ENCODE peak calls at places on chromosomes 7 and 10, in six cellular contexts. Y is upper lobe of right lung; K is CD8-positive, alpha-beta T cell; I is cardiac muscle cell; A is pancreas; M is left ventricle myocardium inferior. U is an unnamed sample.
A peak's percentile ranks its signal among the peaks of the same experiment; 100 is the strongest.

GRCh38 chr7:80923211-80923612 is 4.4 kb upstream of the SEMA3C start:
- DNase-seq in K (no peak), A (no peak), Y (no peak), M (no peak), I (no peak), U (no peak)

GRCh38 chr7:128860158-128861073 is 2.2 kb upstream of the ATP6V1F start:
- DNase-seq in M (no peak), Y (no peak), A (no peak), I (peak; percentile 63), K (no peak), U (no peak)

GRCh38 chr7:14321947-14322346 is 332.5 kb upstream of the ETV1 start:
- DNase-seq in M (no peak), I (no peak), A (peak; percentile 40), Y (no peak), K (no peak), U (no peak)

GRCh38 chr7:43053968-43054367 is 58.5 kb upstream of the HECW1 start:
- DNase-seq in M (no peak), A (no peak), I (no peak), Y (no peak), K (no peak), U (no peak)

GRCh38 chr10:46285966-46286620 is 704 bp upstream of the ANTXRL start:
- DNase-seq in M (no peak), K (no peak), A (no peak), Y (peak; percentile 31), I (no peak), U (no peak)

GRCh38 chr7:91435386-91436059 is 171.3 kb downstream of the FZD1 start:
- DNase-seq in I (peak; percentile 3), A (no peak), Y (no peak), M (no peak), K (no peak), U (no peak)

GRCh38 chr7:88357794-88358533 is 51.3 kb upstream of the STEAP4 start:
- DNase-seq in I (peak; percentile 17), M (no peak), K (no peak), A (no peak), Y (no peak), U (no peak)

GRCh38 chr7:159042084-159042483 is 102.6 kb downstream of the VIPR2 start:
- DNase-seq in A (no peak), I (no peak), Y (no peak), M (no peak), K (peak; percentile 1), U (no peak)

GRCh38 chr10:124294811-124295770 is 123.6 kb downstream of the OAT start:
- DNase-seq in I (no peak), M (no peak), K (no peak), A (no peak), Y (peak; percentile 45), U (no peak)

GRCh38 chr10:80176526-80176925 is 28.8 kb downstream of the ANXA11 start:
- DNase-seq in Y (no peak), M (no peak), A (no peak), I (no peak), K (no peak), U (no peak)

GRCh38 chr7:141974831-141975230 is 1.3 kb upstream of the TAS2R38 start:
- DNase-seq in A (no peak), M (no peak), I (no peak), K (no peak), Y (no peak), U (no peak)

GRCh38 chr10:34721201-34721840 is 93.8 kb downstream of the PARD3 start:
- DNase-seq in K (no peak), Y (no peak), A (no peak), I (peak; percentile 65), M (no peak), U (no peak)

GRCh38 chr7:91033574-91033973 is 230.7 kb upstream of the FZD1 start:
- DNase-seq in M (no peak), I (no peak), A (no peak), Y (no peak), K (no peak), U (no peak)

GRCh38 chr7:48112431-48113165 is 23.5 kb downstream of the UPP1 start:
- DNase-seq in K (no peak), M (no peak), Y (no peak), A (no peak), I (no peak), U (no peak)

GRCh38 chr10:588246-589165 is 101.0 kb downstream of the DIP2C start:
- DNase-seq in Y (peak; percentile 54), M (peak; percentile 63), I (peak; percentile 67), K (no peak), A (no peak), U (no peak)

GRCh38 chr10:77784856-77785255 is 141.7 kb downstream of the DLG5 start:
- DNase-seq in K (no peak), A (no peak), I (peak; percentile 51), M (no peak), Y (peak; percentile 11), U (no peak)

GRCh38 chr7:112462236-112462635 is 12.0 kb downstream of the IFRD1 start:
- DNase-seq in K (no peak), Y (no peak), M (no peak), I (peak; percentile 96), A (peak; percentile 63), U (no peak)

GRCh38 chr7:75559355-75559986 is 67.4 kb downstream of the SPDYE5 start:
- DNase-seq in K (no peak), M (no peak), I (no peak), A (no peak), Y (no peak), U (no peak)
- H3K36me3 ChIP-seq in K (no peaks in the 10 kb centered on the region), M (peaks cover 92% of the 10 kb centered on the region), I (peaks cover 41% of the 10 kb centered on the region), A (no peaks in the 10 kb centered on the region), Y (peaks cover 93% of the 10 kb centered on the region), U (no peaks in the 10 kb centered on the region)

DNA sequence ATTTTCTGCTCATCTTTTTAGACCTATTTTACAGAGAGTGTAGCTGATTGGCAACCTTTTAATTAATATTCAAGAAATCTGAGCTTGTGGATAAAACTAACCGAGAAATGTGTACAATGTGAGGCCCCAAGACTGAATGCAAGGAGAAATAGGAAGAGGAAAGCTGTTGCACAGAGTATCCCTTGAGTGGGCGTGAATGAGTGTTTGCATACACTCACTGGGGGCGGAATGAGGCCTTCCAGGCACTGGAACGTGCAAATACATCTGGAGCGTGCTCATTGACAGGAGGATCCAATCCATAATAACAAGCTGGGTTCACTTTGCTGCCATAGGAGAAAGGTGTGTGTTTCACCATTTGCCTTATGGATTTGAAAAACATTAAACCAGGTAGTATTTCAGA is 194.9 kb downstream of the CREB5 start:
- DNase-seq in I (no peak), A (no peak), M (no peak), Y (no peak), K (no peak), U (no peak)
- H3K4me1 ChIP-seq in I (peaks cover 9% of the 10 kb centered on the region), A (no peaks in the 10 kb centered on the region), M (peaks cover 42% of the 10 kb centered on the region), Y (no peaks in the 10 kb centered on the region), K (no peaks in the 10 kb centered on the region), U (no peaks in the 10 kb centered on the region)

DNA sequence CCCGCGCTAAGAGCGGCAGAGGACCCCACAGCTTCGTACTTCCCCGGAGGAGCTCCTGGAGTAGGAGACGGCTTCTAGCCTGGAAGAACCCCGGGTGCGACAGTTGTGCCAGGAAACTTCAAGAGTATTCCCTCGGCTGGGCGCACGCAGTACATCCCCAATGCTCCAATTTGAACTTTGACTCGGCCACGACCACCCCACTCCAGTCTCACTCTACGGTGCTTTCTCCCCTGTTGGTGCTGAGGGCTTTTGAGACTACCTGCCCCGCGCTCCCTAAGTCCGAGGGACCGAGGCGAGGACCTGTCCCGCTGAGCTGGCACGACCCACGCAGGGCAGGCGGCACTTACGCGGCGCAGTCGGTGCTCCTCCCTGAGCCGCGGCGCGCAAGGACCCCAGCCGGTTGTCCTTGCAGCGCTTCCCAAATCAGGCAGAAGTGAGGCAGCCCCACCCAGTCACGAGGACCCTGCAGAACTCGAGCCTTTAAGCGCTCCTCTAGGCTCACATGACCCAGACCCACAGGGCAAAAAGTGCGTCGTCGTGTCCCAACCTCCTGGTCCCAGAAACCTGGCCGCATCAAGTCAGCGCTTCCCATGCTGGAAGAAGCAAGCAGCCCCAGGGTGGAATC is at the start of gene CPVL:
- DNase-seq in I (no peak), M (peak; percentile 70), K (no peak), Y (peak; percentile 81), A (peak; percentile 15), U (no peak)
- H3K4me3 ChIP-seq in I (peak within 1 kb of the TSS; percentile 45), M (peak within 1 kb of the TSS; percentile 68), K (no peak within 1 kb of the TSS), Y (peak within 1 kb of the TSS; percentile 48), A (peak within 1 kb of the TSS; percentile 18), U (no peak within 1 kb of the TSS)

GRCh38 chr7:44060948-44061644 is 4.3 kb downstream of the PGAM2 start:
- DNase-seq in A (no peak), Y (peak; percentile 40), M (peak; percentile 14), K (no peak), I (no peak), U (no peak)
- H3K36me3 ChIP-seq in A (peaks cover 9% of the 10 kb centered on the region), Y (peaks cover 62% of the 10 kb centered on the region), M (peaks cover 59% of the 10 kb centered on the region), K (peaks cover 48% of the 10 kb centered on the region), I (peaks cover 18% of the 10 kb centered on the region), U (peaks cover 4% of the 10 kb centered on the region)

DNA sequence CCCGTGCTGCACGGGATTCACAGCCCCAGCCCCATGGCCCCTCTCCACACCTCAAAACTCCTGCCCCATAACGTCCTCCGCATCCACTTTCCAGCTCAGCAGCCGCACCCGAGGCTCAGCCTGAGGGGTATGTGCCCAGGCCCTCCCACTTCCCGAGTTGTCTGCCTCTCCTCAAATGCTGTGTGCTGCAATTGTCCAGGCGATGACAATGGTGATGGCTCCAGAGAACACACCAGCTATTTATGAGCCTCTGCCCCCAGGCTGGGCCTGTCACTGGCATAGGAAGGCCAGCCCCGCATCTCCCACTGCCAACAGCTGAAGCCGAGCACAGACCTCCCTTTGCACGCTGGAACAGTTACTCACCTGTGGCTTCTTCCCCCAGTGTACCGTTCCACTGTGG is 2.4 kb upstream of the LDB3 start:
- DNase-seq in Y (no peak), K (no peak), M (no peak), A (no peak), I (no peak), U (no peak)
- H3K4me1 ChIP-seq in Y (no peaks in the 10 kb centered on the region), K (no peaks in the 10 kb centered on the region), M (peaks cover 86% of the 10 kb centered on the region), A (no peaks in the 10 kb centered on the region), I (peaks cover 72% of the 10 kb centered on the region), U (no peaks in the 10 kb centered on the region)

DNA sequence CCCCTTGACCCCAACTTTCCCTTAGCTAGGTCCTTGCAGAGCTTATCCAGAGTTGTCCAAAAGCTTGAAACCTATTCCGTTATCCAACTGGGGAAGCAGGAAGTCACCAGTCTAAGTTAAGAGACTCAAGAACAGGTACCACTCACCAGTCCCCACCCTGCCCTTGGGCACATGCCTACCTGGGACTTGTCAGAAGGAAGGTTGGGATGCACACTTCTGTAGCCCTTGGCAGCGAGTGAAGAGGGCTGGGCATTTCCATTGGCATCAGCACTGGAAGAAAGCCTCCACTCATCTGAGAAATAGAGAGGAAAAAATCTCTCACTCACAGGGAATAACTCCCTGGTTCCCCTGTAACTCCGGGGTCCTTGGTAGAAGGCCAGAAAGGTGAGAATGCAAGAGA is 131.0 kb upstream of the PDLIM1 start:
- DNase-seq in K (no peak), M (no peak), I (no peak), Y (no peak), A (no peak), U (no peak)
- H3K4me3 ChIP-seq in K (no peak overlapping the region), M (peak overlapping the region; percentile 35), I (no peak overlapping the region), Y (no peak overlapping the region), A (no peak overlapping the region), U (no peak overlapping the region)

U was measured in naive thymus-derived CD4-positive, alpha-beta T cell.